ENCODE peak calls at places on chromosomes 7 and 10, in five cellular contexts. S is thoracic aorta, G is endothelial cell, Y is right atrium auricular region, K is A549. P is an unnamed sample.

GRCh38 chr7:141649865-141650499 is 52.0 kb downstream of the DENND11 start:
- DNase-seq in S (peak), K (peak), G (peak), Y (peak), P (peak)

GRCh38 chr10:131180941-131181855 is 130.3 kb downstream of the TCERG1L start:
- DNase-seq in S (no peak), Y (no peak), G (no peak), K (no peak), P (no peak)

GRCh38 chr10:61750943-61751471 is 88.3 kb downstream of the CABCOCO1 start:
- DNase-seq in G (peak), Y (no peak), S (no peak), K (peak), P (peak)

GRCh38 chr7:157077986-157078644 is 60.6 kb upstream of the UBE3C start:
- DNase-seq in S (no peak), G (peak), Y (no peak), K (no peak), P (peak)

GRCh38 chr7:40698214-40698920 is 563.6 kb downstream of the SUGCT start:
- DNase-seq in Y (no peak), K (no peak), S (no peak), G (no peak), P (no peak)

GRCh38 chr10:47311193-47311899 is 10.9 kb upstream of the GDF2 start:
- DNase-seq in K (peak), S (no peak), Y (no peak), G (no peak), P (no peak)

GRCh38 chr10:48890904-48891839 is 48.5 kb downstream of the LRRC18 start:
- DNase-seq in G (no peak), S (no peak), K (no peak), Y (no peak), P (no peak)

GRCh38 chr7:50372921-50373320 is 68.4 kb downstream of the IKZF1 start:
- DNase-seq in S (no peak), G (no peak), Y (no peak), K (no peak), P (no peak)

GRCh38 chr10:20877986-20878979 is 18.8 kb downstream of the NEBL start:
- DNase-seq in G (no peak), K (peak), Y (no peak), S (no peak), P (no peak)

GRCh38 chr10:63464402-63465292 is 1.1 kb downstream of the JMJD1C start:
- DNase-seq in Y (no peak), K (peak), S (no peak), G (no peak), P (no peak)

GRCh38 chr10:96673318-96674099 is 46.8 kb downstream of the PIK3AP1 start:
- DNase-seq in Y (no peak), S (no peak), K (peak), G (no peak), P (no peak)

GRCh38 chr7:47448971-47449370 is 132.9 kb downstream of the TNS3 start:
- DNase-seq in G (no peak), K (no peak), Y (no peak), S (no peak), P (no peak)

GRCh38 chr10:21751341-21752310 is 217.6 kb downstream of the MLLT10 start:
- DNase-seq in Y (no peak), K (no peak), G (no peak), S (no peak), P (no peak)

GRCh38 chr7:55387062-55387965 is 22.2 kb downstream of the LANCL2 start:
- DNase-seq in Y (no peak), K (peak), G (no peak), S (no peak), P (no peak)

GRCh38 chr7:16668049-16668858 is 22.3 kb downstream of the BZW2 start:
- DNase-seq in G (no peak), Y (peak), S (no peak), K (peak), P (no peak)

GRCh38 chr10:35608317-35608672 is 3.2 kb downstream of the GJD4 start:
- DNase-seq in S (no peak), Y (no peak), K (no peak), G (no peak), P (no peak)

GRCh38 chr7:98368721-98369120 is 32.2 kb downstream of the BAIAP2L1 start:
- DNase-seq in G (no peak), K (no peak), Y (no peak), S (no peak), P (no peak)

GRCh38 chr10:1778570-1778969 is 41.2 kb upstream of the ADARB2 start:
- DNase-seq in G (no peak), K (no peak), S (no peak), Y (no peak), P (no peak)

GRCh38 chr7:138565451-138566114 is 105.5 kb downstream of the TRIM24 start:
- DNase-seq in K (peak), Y (no peak), S (no peak), G (no peak), P (no peak)

GRCh38 chr7:152706465-152706864 is 30.5 kb upstream of the XRCC2 start:
- DNase-seq in Y (no peak), K (no peak), G (no peak), S (no peak), P (peak)

GRCh38 chr10:70578371-70578947 is 24.1 kb downstream of the PRF1 start:
- DNase-seq in G (no peak), Y (no peak), K (no peak), S (no peak), P (peak)

GRCh38 chr7:24979470-24979862 is 512 bp downstream of the OSBPL3 start:
- DNase-seq in K (peak), G (peak), Y (peak), S (no peak), P (peak)

GRCh38 chr7:137025469-137026175 is 157.2 kb downstream of the CHRM2 start:
- DNase-seq in S (no peak), G (no peak), K (no peak), Y (no peak), P (no peak)

GRCh38 chr7:95549818-95550529 is 46.3 kb downstream of the PDK4 start:
- DNase-seq in K (peak), S (peak), Y (peak), G (no peak), P (peak)

GRCh38 chr10:77865585-77866324 is 60.8 kb downstream of the DLG5 start:
- DNase-seq in G (peak), Y (no peak), K (no peak), S (no peak), P (no peak)

GRCh38 chr7:121752706-121753105 is 120.3 kb upstream of the PTPRZ1 start:
- DNase-seq in S (no peak), G (no peak), K (peak), Y (no peak), P (no peak)

GRCh38 chr10:126229701-126230100 is 158.6 kb downstream of the ADAM12 start:
- DNase-seq in S (no peak), K (no peak), G (no peak), Y (no peak), P (no peak)

GRCh38 chr7:24123061-24123460 is 160.9 kb upstream of the NPY start:
- DNase-seq in K (no peak), G (no peak), S (no peak), Y (no peak), P (no peak)

GRCh38 chr7:72493850-72494661 is 81.9 kb upstream of the CALN1 start:
- DNase-seq in K (peak), Y (no peak), G (peak), S (no peak), P (peak)

GRCh38 chr10:110774069-110775021 is 97.4 kb upstream of the PDCD4 start:
- DNase-seq in Y (no peak), K (peak), S (no peak), G (no peak), P (peak)

GRCh38 chr7:134885967-134886352 is 100.3 kb upstream of the AGBL3 start:
- DNase-seq in K (peak), S (no peak), G (no peak), Y (no peak), P (no peak)

GRCh38 chr7:16811555-16811954 is 6.8 kb upstream of the AGR2 start:
- DNase-seq in K (peak), G (no peak), Y (no peak), S (no peak), P (no peak)

GRCh38 chr7:29569648-29570047 is 6.0 kb downstream of the PRR15 start:
- DNase-seq in S (no peak), K (no peak), Y (no peak), G (no peak), P (no peak)

GRCh38 chr7:116455009-116455408 is 44.5 kb upstream of the CAV2 start:
- DNase-seq in S (no peak), G (no peak), Y (no peak), K (no peak), P (no peak)

GRCh38 chr7:39603931-39604330 is 19.4 kb upstream of the RALA start:
- DNase-seq in K (no peak), Y (no peak), G (no peak), S (no peak), P (no peak)

GRCh38 chr10:101014230-101014884 is 14.7 kb downstream of the LZTS2 start:
- DNase-seq in G (peak), Y (peak), K (peak), S (peak), P (peak)

GRCh38 chr10:72009430-72010081 is 45.4 kb downstream of the CHST3 start:
- DNase-seq in Y (peak), G (peak), K (no peak), S (peak), P (no peak)

GRCh38 chr10:124242365-124242764 is 149.0 kb upstream of the CHST15 start:
- DNase-seq in S (no peak), K (no peak), G (no peak), Y (no peak), P (no peak)

GRCh38 chr7:71237945-71238344 is 106.0 kb downstream of the GALNT17 start:
- DNase-seq in K (no peak), S (no peak), G (no peak), Y (no peak), P (no peak)
- TF ChIP-seq CTCF in K (no peak), S (peak), G (no peak), Y (peak), P (no peak)

DNA sequence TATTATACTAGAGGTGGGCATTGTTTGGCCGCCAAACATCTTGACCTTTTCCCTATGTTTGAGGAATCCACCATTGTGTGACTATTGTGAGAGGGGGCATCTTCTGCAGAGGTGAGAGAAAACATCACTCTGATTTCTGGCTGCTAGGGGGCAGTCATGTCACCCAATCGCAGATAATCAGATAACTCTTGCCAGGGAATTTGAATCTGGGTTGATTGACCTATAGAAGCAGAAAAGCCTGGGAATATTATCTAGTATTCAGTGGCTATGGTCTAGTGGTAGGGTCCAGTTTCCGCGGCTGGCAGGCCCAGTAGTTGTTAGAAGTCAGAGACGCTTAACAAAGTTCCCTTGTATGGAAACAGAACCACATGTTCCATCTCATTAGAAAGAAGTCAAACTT is 808.5 kb downstream of the PHTF2 start:
- DNase-seq in G (peak), K (peak), Y (no peak), S (no peak), P (no peak)
- TF ChIP-seq CTCF in G (peak), K (no peak), Y (no peak), S (no peak), P (no peak)

GRCh38 chr10:24701447-24701846 is 22.2 kb downstream of the ARHGAP21 start:
- DNase-seq in G (no peak), K (no peak), Y (no peak), S (no peak), P (peak)
- TF ChIP-seq CTCF in G (no peak), K (no peak), Y (no peak), S (no peak), P (no peak)

GRCh38 chr10:17290226-17290625 is 62.2 kb downstream of the VIM start:
- DNase-seq in K (peak), Y (no peak), G (no peak), S (no peak), P (no peak)
- TF ChIP-seq CTCF in K (peak), Y (no peak), G (no peak), S (no peak), P (no peak)

P was measured in GM13976.